ENCODE peak calls at places on chromosomes 3 and 15, in ten cellular contexts. B is BE2C, O is stomach, H is coronary artery, I is cardiac fibroblast, R is ascending aorta, Z is AG04450, M is fibroblast of lung, U is esophagus squamous epithelium, D is fibroblast of mammary gland. J is an unnamed sample.

GRCh38 chr15:75663931-75664421 is 16.3 kb downstream of the SNX33 start:
- DNase-seq in B (no peak), O (peak), H (no peak), I (no peak), R (no peak), Z (no peak), M (no peak), U (no peak), D (no peak), J (no peak)

GRCh38 chr3:11413071-11413470 is 140.9 kb downstream of the ATG7 start:
- DNase-seq in B (no peak), O (no peak), H (no peak), I (no peak), R (no peak), Z (no peak), M (no peak), U (no peak), D (no peak), J (no peak)

GRCh38 chr3:132554437-132554836 is 42.6 kb upstream of the ACKR4 start:
- DNase-seq in B (no peak), O (peak), H (no peak), I (peak), R (no peak), Z (no peak), M (peak), U (no peak), D (peak), J (no peak)

GRCh38 chr3:120908803-120909601 is 997 bp downstream of the STXBP5L start:
- DNase-seq in B (no peak), O (no peak), H (no peak), I (no peak), R (no peak), Z (no peak), M (no peak), U (no peak), D (no peak), J (no peak)

GRCh38 chr3:123789160-123789559 is 95.0 kb downstream of the MYLK start:
- DNase-seq in B (no peak), O (no peak), H (no peak), I (no peak), R (no peak), Z (no peak), M (no peak), U (no peak), D (no peak), J (peak)

GRCh38 chr15:70354260-70354894 is 256.7 kb upstream of the TLE3 start:
- DNase-seq in B (no peak), O (no peak), H (peak), I (no peak), R (no peak), Z (no peak), M (no peak), U (no peak), D (no peak), J (no peak)

GRCh38 chr3:160829486-160830009 is 73.5 kb downstream of the PPM1L start:
- DNase-seq in B (no peak), O (no peak), H (no peak), I (no peak), R (no peak), Z (no peak), M (no peak), U (no peak), D (no peak), J (no peak)

GRCh38 chr15:26630857-26631256 is 142.0 kb downstream of the GABRB3 start:
- DNase-seq in B (no peak), O (no peak), H (no peak), I (no peak), R (no peak), Z (no peak), M (no peak), U (no peak), D (no peak), J (no peak)

GRCh38 chr3:41198526-41198925 is 779 bp upstream of the CTNNB1 start:
- DNase-seq in B (peak), O (peak), H (no peak), I (peak), R (no peak), Z (no peak), M (peak), U (no peak), D (no peak), J (no peak)

GRCh38 chr15:41281236-41281635 is 50.2 kb downstream of the CHP1 start:
- DNase-seq in B (no peak), O (no peak), H (no peak), I (peak), R (no peak), Z (peak), M (peak), U (no peak), D (peak), J (peak)

GRCh38 chr3:76061654-76062053 is 276.3 kb upstream of the ZNF717 start:
- DNase-seq in B (no peak), O (no peak), H (no peak), I (no peak), R (no peak), Z (no peak), M (no peak), U (no peak), D (no peak), J (no peak)

GRCh38 chr3:13825317-13825590 is 54.6 kb downstream of the WNT7A start:
- DNase-seq in B (no peak), O (no peak), H (no peak), I (no peak), R (no peak), Z (no peak), M (no peak), U (no peak), D (no peak), J (no peak)

GRCh38 chr15:79967331-79968182 is 3.4 kb downstream of the BCL2A1 start:
- DNase-seq in B (no peak), O (no peak), H (no peak), I (no peak), R (no peak), Z (no peak), M (peak), U (no peak), D (no peak), J (no peak)

GRCh38 chr3:14312375-14312774 is 90.0 kb upstream of the SLC6A6 start:
- DNase-seq in B (no peak), O (no peak), H (no peak), I (no peak), R (no peak), Z (no peak), M (no peak), U (no peak), D (no peak), J (no peak)

GRCh38 chr3:108292905-108293328 is 3.4 kb upstream of the HHLA2 start:
- DNase-seq in B (no peak), O (no peak), H (no peak), I (no peak), R (no peak), Z (no peak), M (no peak), U (no peak), D (no peak), J (no peak)

GRCh38 chr15:63061971-63062370 is 19.4 kb downstream of the TPM1 start:
- DNase-seq in B (no peak), O (no peak), H (no peak), I (no peak), R (no peak), Z (no peak), M (peak), U (no peak), D (no peak), J (no peak)

GRCh38 chr3:84904212-84904611 is 54.6 kb upstream of the CADM2 start:
- DNase-seq in B (no peak), O (no peak), H (no peak), I (no peak), R (no peak), Z (no peak), M (no peak), U (no peak), D (no peak), J (no peak)

GRCh38 chr3:196440041-196440537 is 7.9 kb upstream of the UBXN7 start:
- DNase-seq in B (peak), O (no peak), H (no peak), I (peak), R (no peak), Z (peak), M (peak), U (no peak), D (peak), J (peak)

GRCh38 chr15:94769089-94769488 is 537.7 kb downstream of the MCTP2 start:
- DNase-seq in B (no peak), O (no peak), H (no peak), I (no peak), R (no peak), Z (no peak), M (no peak), U (no peak), D (no peak), J (no peak)

GRCh38 chr3:5055352-5056004 is 66.6 kb upstream of the ARL8B start:
- DNase-seq in B (no peak), O (no peak), H (no peak), I (no peak), R (no peak), Z (no peak), M (no peak), U (no peak), D (no peak), J (no peak)

GRCh38 chr15:65211157-65211982 is at the start of gene CILP:
- DNase-seq in B (peak), O (no peak), H (no peak), I (peak), R (no peak), Z (peak), M (peak), U (no peak), D (peak), J (peak)

GRCh38 chr3:57796261-57796660 is 40.2 kb downstream of the SLMAP start:
- DNase-seq in B (no peak), O (no peak), H (no peak), I (no peak), R (no peak), Z (no peak), M (no peak), U (no peak), D (peak), J (no peak)

GRCh38 chr3:36597422-36597821 is 166.9 kb downstream of the DCLK3 start:
- DNase-seq in B (no peak), O (no peak), H (no peak), I (no peak), R (no peak), Z (no peak), M (peak), U (no peak), D (peak), J (no peak)

GRCh38 chr15:43828061-43828657 is 1.4 kb downstream of the WDR76 start:
- DNase-seq in B (no peak), O (no peak), H (no peak), I (peak), R (no peak), Z (no peak), M (no peak), U (no peak), D (peak), J (peak)

GRCh38 chr3:133880287-133880686 is 15.4 kb downstream of the RAB6B start:
- DNase-seq in B (no peak), O (peak), H (peak), I (no peak), R (no peak), Z (no peak), M (no peak), U (no peak), D (no peak), J (no peak)

GRCh38 chr15:97522362-97522761 is 438.1 kb upstream of the ARRDC4 start:
- DNase-seq in B (no peak), O (no peak), H (no peak), I (peak), R (no peak), Z (no peak), M (peak), U (no peak), D (no peak), J (no peak)

GRCh38 chr3:197367081-197367780 is 68.8 kb upstream of the DLG1 start:
- DNase-seq in B (peak), O (peak), H (peak), I (peak), R (no peak), Z (peak), M (peak), U (peak), D (peak), J (peak)

GRCh38 chr3:67819447-67819846 is 165.0 kb upstream of the SUCLG2 start:
- DNase-seq in B (no peak), O (no peak), H (no peak), I (no peak), R (no peak), Z (no peak), M (no peak), U (no peak), D (no peak), J (no peak)

GRCh38 chr3:77885381-77885780 is 845.5 kb downstream of the ROBO2 start:
- DNase-seq in B (no peak), O (no peak), H (no peak), I (no peak), R (no peak), Z (no peak), M (peak), U (no peak), D (no peak), J (no peak)

GRCh38 chr3:127019449-127019848 is 36.5 kb downstream of the PLXNA1 start:
- DNase-seq in B (no peak), O (no peak), H (no peak), I (peak), R (no peak), Z (no peak), M (peak), U (no peak), D (peak), J (peak)

GRCh38 chr3:62214850-62215249 is 158.5 kb downstream of the FEZF2 start:
- DNase-seq in B (no peak), O (no peak), H (no peak), I (no peak), R (no peak), Z (no peak), M (no peak), U (no peak), D (no peak), J (no peak)

GRCh38 chr15:92821491-92822116 is 78.5 kb upstream of the CHD2 start:
- DNase-seq in B (no peak), O (no peak), H (no peak), I (no peak), R (no peak), Z (no peak), M (peak), U (no peak), D (no peak), J (no peak)

GRCh38 chr15:25455244-25455643 is 16.4 kb upstream of the UBE3A start:
- DNase-seq in B (no peak), O (no peak), H (no peak), I (no peak), R (no peak), Z (no peak), M (no peak), U (no peak), D (no peak), J (no peak)
- TF ChIP-seq CTCF in B (no peak), O (no peak), H (no peak), I (no peak), R (no peak), Z (no peak), M (no peak), U (no peak), D (no peak), J (no peak)

DNA sequence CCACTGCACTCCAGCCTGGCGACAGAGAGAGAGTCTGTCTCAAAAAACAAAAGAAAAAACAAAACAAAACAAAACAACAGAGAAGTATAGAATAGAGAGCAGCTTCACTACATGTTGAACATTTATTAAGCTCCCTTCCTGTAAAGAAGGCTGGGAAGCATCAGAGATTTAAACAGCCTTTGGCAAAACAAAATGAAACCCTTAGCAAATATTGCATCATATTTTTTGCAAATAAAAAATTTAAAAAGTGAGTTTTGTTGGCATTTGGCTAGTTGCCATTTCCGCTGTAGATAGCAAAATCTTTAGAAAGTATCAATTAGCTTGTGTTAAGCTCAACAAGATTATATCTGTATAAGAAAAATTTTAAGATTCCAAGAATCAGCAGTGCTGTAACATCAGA is 151.2 kb downstream of the SERPINI1 start:
- DNase-seq in B (no peak), O (no peak), H (no peak), I (no peak), R (no peak), Z (no peak), M (no peak), U (no peak), D (no peak), J (peak)
- H3K4me3 ChIP-seq in B (no peak), O (no peak), H (no peak), I (no peak), R (no peak), Z (no peak), M (no peak), U (no peak), D (no peak), J (no peak)

DNA sequence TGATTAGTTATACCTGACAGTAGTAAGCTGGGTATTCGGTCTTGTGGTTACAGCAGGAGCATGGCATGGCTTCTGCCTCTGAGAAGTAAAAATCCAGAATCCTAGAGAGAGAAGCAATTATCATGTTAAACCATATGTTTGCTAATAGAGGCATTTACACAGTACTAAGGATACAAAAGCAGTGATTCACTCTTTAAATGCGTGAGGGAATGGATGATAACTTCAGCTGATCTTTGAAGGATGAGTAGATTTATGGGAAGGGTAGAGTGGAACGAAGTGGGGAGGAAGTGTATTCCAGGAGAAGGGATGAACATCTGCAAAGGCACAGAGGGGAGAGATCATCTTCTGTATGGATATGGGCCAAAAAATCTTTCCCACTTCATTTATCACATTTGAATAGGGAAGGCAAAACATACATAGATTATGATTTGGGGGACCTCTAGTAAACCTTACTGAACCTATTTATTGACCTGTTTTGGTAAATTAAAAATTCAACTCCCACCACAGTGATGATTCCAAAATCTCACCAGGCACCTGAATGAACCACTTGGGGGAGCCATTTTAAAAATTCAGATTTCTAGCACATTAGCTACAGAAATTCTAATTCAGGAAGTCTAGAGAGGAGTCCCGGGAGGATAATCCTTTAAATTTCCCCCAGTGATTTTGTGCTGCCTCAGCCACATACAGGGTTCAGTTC is 35.1 kb downstream of the IGSF10 start:
- DNase-seq in B (no peak), O (no peak), H (no peak), I (no peak), R (no peak), Z (no peak), M (peak), U (no peak), D (no peak), J (no peak)
- TF ChIP-seq CTCF in B (peak), O (no peak), H (no peak), I (peak), R (no peak), Z (peak), M (peak), U (no peak), D (peak), J (peak)

GRCh38 chr15:50828610-50829206 is 63.2 kb upstream of the SPPL2A start:
- DNase-seq in B (no peak), O (no peak), H (no peak), I (peak), R (no peak), Z (peak), M (peak), U (no peak), D (peak), J (peak)
- H3K4me3 ChIP-seq in B (no peak), O (no peak), H (no peak), I (no peak), R (no peak), Z (no peak), M (no peak), U (no peak), D (no peak), J (no peak)

J was measured in fibroblast of villous mesenchyme.